ENCODE peak calls at places on chromosomes 2 and 18, in nine cellular contexts. One of them, this sample, is unnamed.

GRCh38 chr2:240797500-240797895 is 22.5 kb downstream of the KIF1A start:
- DNase-seq in NCI-H510A: no peak
- DNase-seq in mesenteric fat pad: no peak
- DNase-seq in stimulated activated CD4-positive, alpha-beta T cell treated with anti-CD3 and anti-CD28 coated beads, TNF-alpha, amount 100 ng/mL, for 24 hours: no peak
- DNase-seq in ovary: no peak
- DNase-seq in Right ventricle myocardium superior: peak; percentile 21
- DNase-seq in frontal cortex: no peak
- DNase-seq in body of pancreas: no peak
- DNase-seq in NCI-H748 treated with DMSO at 0.1 percent for 48 hours: no peak
- DNase-seq in this sample: no peak

GRCh38 chr2:99784282-99784681 is 294.5 kb upstream of the REV1 start:
- DNase-seq in NCI-H510A: no peak
- DNase-seq in mesenteric fat pad: no peak
- DNase-seq in stimulated activated CD4-positive, alpha-beta T cell treated with anti-CD3 and anti-CD28 coated beads, TNF-alpha, amount 100 ng/mL, for 24 hours: no peak
- DNase-seq in ovary: no peak
- DNase-seq in Right ventricle myocardium superior: no peak
- DNase-seq in frontal cortex: no peak
- DNase-seq in body of pancreas: no peak
- DNase-seq in NCI-H748 treated with DMSO at 0.1 percent for 48 hours: no peak
- DNase-seq in this sample: no peak

GRCh38 chr2:17257194-17257909 is 260.9 kb downstream of the RAD51AP2 start:
- DNase-seq in NCI-H510A: no peak
- DNase-seq in mesenteric fat pad: no peak
- DNase-seq in stimulated activated CD4-positive, alpha-beta T cell treated with anti-CD3 and anti-CD28 coated beads, TNF-alpha, amount 100 ng/mL, for 24 hours: no peak
- DNase-seq in ovary: no peak
- DNase-seq in Right ventricle myocardium superior: no peak
- DNase-seq in frontal cortex: no peak
- DNase-seq in body of pancreas: no peak
- DNase-seq in NCI-H748 treated with DMSO at 0.1 percent for 48 hours: no peak
- DNase-seq in this sample: no peak

GRCh38 chr2:71071681-71072398 is 3.4 kb downstream of the NAGK start:
- DNase-seq in NCI-H510A: no peak
- DNase-seq in mesenteric fat pad: no peak
- DNase-seq in stimulated activated CD4-positive, alpha-beta T cell treated with anti-CD3 and anti-CD28 coated beads, TNF-alpha, amount 100 ng/mL, for 24 hours: peak; percentile 59
- DNase-seq in ovary: no peak
- DNase-seq in Right ventricle myocardium superior: no peak
- DNase-seq in frontal cortex: no peak
- DNase-seq in body of pancreas: no peak
- DNase-seq in NCI-H748 treated with DMSO at 0.1 percent for 48 hours: no peak
- DNase-seq in this sample: peak; percentile 77

GRCh38 chr2:182504903-182505302 is 78.1 kb upstream of the PDE1A start:
- DNase-seq in NCI-H510A: no peak
- DNase-seq in mesenteric fat pad: no peak
- DNase-seq in stimulated activated CD4-positive, alpha-beta T cell treated with anti-CD3 and anti-CD28 coated beads, TNF-alpha, amount 100 ng/mL, for 24 hours: no peak
- DNase-seq in ovary: no peak
- DNase-seq in Right ventricle myocardium superior: peak; percentile 40
- DNase-seq in frontal cortex: no peak
- DNase-seq in body of pancreas: no peak
- DNase-seq in NCI-H748 treated with DMSO at 0.1 percent for 48 hours: no peak
- DNase-seq in this sample: no peak

GRCh38 chr2:231613054-231613654 is 20.5 kb downstream of the TEX44 start:
- DNase-seq in NCI-H510A: no peak
- DNase-seq in mesenteric fat pad: no peak
- DNase-seq in stimulated activated CD4-positive, alpha-beta T cell treated with anti-CD3 and anti-CD28 coated beads, TNF-alpha, amount 100 ng/mL, for 24 hours: no peak
- DNase-seq in ovary: peak; percentile 62
- DNase-seq in Right ventricle myocardium superior: peak; percentile 52
- DNase-seq in frontal cortex: no peak
- DNase-seq in body of pancreas: no peak
- DNase-seq in NCI-H748 treated with DMSO at 0.1 percent for 48 hours: no peak
- DNase-seq in this sample: no peak

GRCh38 chr2:241063587-241063986 is 38.5 kb downstream of the MTERF4 start:
- DNase-seq in NCI-H510A: no peak
- DNase-seq in mesenteric fat pad: no peak
- DNase-seq in stimulated activated CD4-positive, alpha-beta T cell treated with anti-CD3 and anti-CD28 coated beads, TNF-alpha, amount 100 ng/mL, for 24 hours: no peak
- DNase-seq in ovary: peak; percentile 30
- DNase-seq in Right ventricle myocardium superior: no peak
- DNase-seq in frontal cortex: no peak
- DNase-seq in body of pancreas: peak; percentile 37
- DNase-seq in NCI-H748 treated with DMSO at 0.1 percent for 48 hours: no peak
- DNase-seq in this sample: no peak

GRCh38 chr18:58788971-58789797 is 75.5 kb upstream of the ZNF532 start:
- DNase-seq in NCI-H510A: no peak
- DNase-seq in mesenteric fat pad: no peak
- DNase-seq in stimulated activated CD4-positive, alpha-beta T cell treated with anti-CD3 and anti-CD28 coated beads, TNF-alpha, amount 100 ng/mL, for 24 hours: no peak
- DNase-seq in ovary: peak; percentile 28
- DNase-seq in Right ventricle myocardium superior: peak; percentile 63
- DNase-seq in frontal cortex: peak; percentile 37
- DNase-seq in body of pancreas: no peak
- DNase-seq in NCI-H748 treated with DMSO at 0.1 percent for 48 hours: no peak
- DNase-seq in this sample: no peak

GRCh38 chr18:74895686-74896085 is 298.0 kb downstream of the ZNF407 start:
- DNase-seq in NCI-H510A: no peak
- DNase-seq in mesenteric fat pad: no peak
- DNase-seq in stimulated activated CD4-positive, alpha-beta T cell treated with anti-CD3 and anti-CD28 coated beads, TNF-alpha, amount 100 ng/mL, for 24 hours: no peak
- DNase-seq in ovary: no peak
- DNase-seq in Right ventricle myocardium superior: no peak
- DNase-seq in frontal cortex: no peak
- DNase-seq in body of pancreas: no peak
- DNase-seq in NCI-H748 treated with DMSO at 0.1 percent for 48 hours: no peak
- DNase-seq in this sample: no peak

GRCh38 chr2:85754313-85755095 is 713 bp downstream of the ATOH8 start:
- DNase-seq in NCI-H510A: peak; percentile 48
- DNase-seq in mesenteric fat pad: no peak
- DNase-seq in stimulated activated CD4-positive, alpha-beta T cell treated with anti-CD3 and anti-CD28 coated beads, TNF-alpha, amount 100 ng/mL, for 24 hours: peak; percentile 37
- DNase-seq in ovary: no peak
- DNase-seq in Right ventricle myocardium superior: no peak
- DNase-seq in frontal cortex: peak; percentile 68
- DNase-seq in body of pancreas: peak; percentile 50
- DNase-seq in NCI-H748 treated with DMSO at 0.1 percent for 48 hours: peak; percentile 19
- DNase-seq in this sample: peak; percentile 41

GRCh38 chr2:143704432-143705106 is 575.4 kb downstream of the ARHGAP15 start:
- DNase-seq in NCI-H510A: no peak
- DNase-seq in mesenteric fat pad: no peak
- DNase-seq in stimulated activated CD4-positive, alpha-beta T cell treated with anti-CD3 and anti-CD28 coated beads, TNF-alpha, amount 100 ng/mL, for 24 hours: no peak
- DNase-seq in ovary: no peak
- DNase-seq in Right ventricle myocardium superior: no peak
- DNase-seq in frontal cortex: no peak
- DNase-seq in body of pancreas: no peak
- DNase-seq in NCI-H748 treated with DMSO at 0.1 percent for 48 hours: no peak
- DNase-seq in this sample: no peak

GRCh38 chr2:2620604-2621003 is 289.5 kb upstream of the MYT1L start:
- DNase-seq in NCI-H510A: no peak
- DNase-seq in mesenteric fat pad: no peak
- DNase-seq in stimulated activated CD4-positive, alpha-beta T cell treated with anti-CD3 and anti-CD28 coated beads, TNF-alpha, amount 100 ng/mL, for 24 hours: no peak
- DNase-seq in ovary: no peak
- DNase-seq in Right ventricle myocardium superior: no peak
- DNase-seq in frontal cortex: no peak
- DNase-seq in body of pancreas: no peak
- DNase-seq in NCI-H748 treated with DMSO at 0.1 percent for 48 hours: no peak
- DNase-seq in this sample: no peak

GRCh38 chr2:240398711-240399267 is 36.7 kb upstream of the GPC1 start:
- DNase-seq in NCI-H510A: no peak
- DNase-seq in mesenteric fat pad: peak; percentile 79
- DNase-seq in stimulated activated CD4-positive, alpha-beta T cell treated with anti-CD3 and anti-CD28 coated beads, TNF-alpha, amount 100 ng/mL, for 24 hours: no peak
- DNase-seq in ovary: no peak
- DNase-seq in Right ventricle myocardium superior: peak; percentile 35
- DNase-seq in frontal cortex: no peak
- DNase-seq in body of pancreas: peak; percentile 3
- DNase-seq in NCI-H748 treated with DMSO at 0.1 percent for 48 hours: no peak
- DNase-seq in this sample: no peak

GRCh38 chr2:127957240-127957639 is 70.6 kb downstream of the SAP130 start:
- DNase-seq in NCI-H510A: no peak
- DNase-seq in mesenteric fat pad: no peak
- DNase-seq in stimulated activated CD4-positive, alpha-beta T cell treated with anti-CD3 and anti-CD28 coated beads, TNF-alpha, amount 100 ng/mL, for 24 hours: no peak
- DNase-seq in ovary: no peak
- DNase-seq in Right ventricle myocardium superior: no peak
- DNase-seq in frontal cortex: no peak
- DNase-seq in body of pancreas: no peak
- DNase-seq in NCI-H748 treated with DMSO at 0.1 percent for 48 hours: no peak
- DNase-seq in this sample: no peak

GRCh38 chr2:57878573-57878910 is 168.1 kb upstream of the VRK2 start:
- DNase-seq in NCI-H510A: no peak
- DNase-seq in mesenteric fat pad: no peak
- DNase-seq in stimulated activated CD4-positive, alpha-beta T cell treated with anti-CD3 and anti-CD28 coated beads, TNF-alpha, amount 100 ng/mL, for 24 hours: no peak
- DNase-seq in ovary: no peak
- DNase-seq in Right ventricle myocardium superior: no peak
- DNase-seq in frontal cortex: no peak
- DNase-seq in body of pancreas: peak; percentile 20
- DNase-seq in NCI-H748 treated with DMSO at 0.1 percent for 48 hours: no peak
- DNase-seq in this sample: no peak